ENCODE peak calls at places on chromosomes 11 and 22, in seven cellular contexts. L is hepatocyte, S is osteocyte, I is MCF 10A, D is upper lobe of right lung, B is brain microvascular endothelial cell, F is fibroblast of the aortic adventitia. N is an unnamed sample.

GRCh38 chr22:48276933-48277867 is 1514.8 kb downstream of the TBC1D22A start:
- DNase-seq in L (peak), S (no peak), I (no peak), D (no peak), B (no peak), F (no peak), N (no peak)

GRCh38 chr22:40036126-40036525 is 41.4 kb downstream of the FAM83F start:
- DNase-seq in L (no peak), S (no peak), I (no peak), D (no peak), B (no peak), F (no peak), N (no peak)

GRCh38 chr11:2803186-2804057 is 82.2 kb downstream of the CDKN1C start:
- DNase-seq in L (no peak), S (peak), I (peak), D (peak), B (no peak), F (no peak), N (peak)

GRCh38 chr11:63768232-63769043 is at the start of gene ZFTA:
- DNase-seq in L (peak), S (peak), I (peak), D (peak), B (peak), F (peak), N (peak)

GRCh38 chr11:88421530-88421929 is 84.0 kb upstream of the CTSC start:
- DNase-seq in L (peak), S (no peak), I (no peak), D (no peak), B (peak), F (peak), N (no peak)

GRCh38 chr11:12318791-12319733 is 58.3 kb upstream of the PARVA start:
- DNase-seq in L (peak), S (no peak), I (peak), D (no peak), B (no peak), F (peak), N (no peak)

GRCh38 chr22:49934891-49935557 is 16.6 kb downstream of the CRELD2 start:
- DNase-seq in L (peak), S (no peak), I (peak), D (peak), B (no peak), F (peak), N (peak)

GRCh38 chr11:45000918-45001317 is 50.2 kb upstream of the TP53I11 start:
- DNase-seq in L (no peak), S (no peak), I (no peak), D (no peak), B (no peak), F (no peak), N (no peak)

GRCh38 chr11:35274909-35275807 is 136.2 kb downstream of the CD44 start:
- DNase-seq in L (peak), S (no peak), I (peak), D (peak), B (no peak), F (peak), N (peak)

GRCh38 chr11:128420277-128420676 is 167.1 kb downstream of the ETS1 start:
- DNase-seq in L (no peak), S (no peak), I (no peak), D (no peak), B (no peak), F (no peak), N (no peak)

GRCh38 chr11:10181811-10182210 is 112.2 kb downstream of the SBF2 start:
- DNase-seq in L (peak), S (no peak), I (peak), D (no peak), B (no peak), F (peak), N (no peak)
- TF ChIP-seq CTCF in L (peak), S (peak), I (peak), D (peak), B (no peak), F (peak), N (no peak)

GRCh38 chr11:32154275-32154674 is 63.4 kb downstream of the RCN1 start:
- DNase-seq in L (no peak), S (no peak), I (peak), D (no peak), B (peak), F (peak), N (no peak)
- TF ChIP-seq CTCF in L (peak), S (no peak), I (peak), D (no peak), B (peak), F (no peak), N (no peak)

GRCh38 chr11:69166186-69167115 is 10.7 kb downstream of the SMIM38 start:
- DNase-seq in L (peak), S (no peak), I (peak), D (no peak), B (peak), F (peak), N (no peak)
- TF ChIP-seq CTCF in L (peak), S (peak), I (no peak), D (peak), B (peak), F (peak), N (no peak)

GRCh38 chr11:95363189-95363588 is 132.2 kb upstream of the SESN3 start:
- DNase-seq in L (no peak), S (no peak), I (no peak), D (no peak), B (no peak), F (no peak), N (no peak)

GRCh38 chr11:95364324-95365295 is 133.6 kb upstream of the SESN3 start:
- DNase-seq in L (peak), S (no peak), I (peak), D (no peak), B (peak), F (peak), N (no peak)

GRCh38 chr11:95361180-95361579 is 130.2 kb upstream of the SESN3 start:
- DNase-seq in L (no peak), S (no peak), I (no peak), D (no peak), B (no peak), F (no peak), N (no peak)

GRCh38 chr11:95365346-95365745 is 134.3 kb upstream of the SESN3 start:
- DNase-seq in L (no peak), S (no peak), I (no peak), D (no peak), B (no peak), F (no peak), N (no peak)

DNA sequence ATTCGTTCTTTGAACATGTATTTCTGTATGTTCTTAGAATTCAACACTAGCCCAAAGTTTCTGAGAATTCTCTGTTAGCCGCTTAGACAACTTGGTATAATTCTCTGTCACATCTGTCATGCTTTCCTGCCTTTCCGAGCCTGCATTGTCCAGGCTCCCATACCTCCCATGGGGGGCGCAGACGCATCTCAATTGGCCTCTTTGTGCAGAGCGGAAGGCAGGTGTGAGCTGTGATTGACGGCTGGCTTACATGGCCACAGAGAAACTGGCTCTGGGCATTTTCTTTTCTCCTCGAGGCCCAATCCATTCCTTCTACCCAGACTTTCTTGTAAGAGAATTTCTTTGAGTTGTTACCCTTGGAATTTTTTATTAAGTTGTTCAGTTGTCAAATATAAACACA is 132.7 kb upstream of the SESN3 start:
- DNase-seq in L (no peak), S (no peak), I (no peak), D (no peak), B (no peak), F (no peak), N (no peak)
- TF ChIP-seq CTCF in L (no peak), S (no peak), I (no peak), D (no peak), B (no peak), F (no peak), N (no peak)

DNA sequence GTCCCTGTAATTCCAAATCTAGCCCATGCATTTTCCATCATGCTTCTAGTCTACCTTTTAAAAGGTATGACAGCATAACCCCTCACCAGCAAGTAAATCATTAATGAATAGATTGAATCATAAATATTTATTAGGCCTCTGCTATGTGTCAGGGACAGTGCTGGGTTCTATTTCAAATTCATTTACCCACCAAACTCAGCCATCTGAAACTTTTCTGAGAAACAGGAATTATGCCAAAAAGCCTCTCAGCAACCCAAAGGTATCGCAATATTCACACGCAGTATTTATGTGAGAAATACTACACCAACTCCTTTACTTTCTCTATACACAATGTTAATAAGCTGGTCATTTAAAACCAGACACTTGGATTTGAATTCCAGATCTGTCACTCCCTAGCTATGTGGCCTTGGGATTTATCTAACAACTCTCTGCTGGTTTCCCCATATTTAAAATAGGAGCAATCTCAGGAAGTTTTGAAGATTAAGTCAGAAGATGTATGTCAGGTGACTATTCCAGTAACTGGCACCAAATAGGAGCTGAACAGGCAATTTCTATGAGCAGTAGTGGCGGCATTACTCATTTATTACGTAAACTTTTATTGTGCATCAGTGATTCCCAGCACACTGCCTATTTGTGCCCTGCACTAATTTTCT is 191.4 kb downstream of the TENM4 start:
- DNase-seq in L (no peak), S (no peak), I (peak), D (no peak), B (no peak), F (peak), N (no peak)
- TF ChIP-seq CTCF in L (no peak), S (no peak), I (no peak), D (no peak), B (no peak), F (no peak), N (no peak)